ENCODE peak calls at places on chromosomes 12 and 14, in nine cellular contexts. C, F, D, Y, J, Q, N, X and Z are unnamed samples.

GRCh38 chr12:132629330-132629729 is 10.8 kb downstream of the P2RX2 start:
- DNase-seq in D (no peak), X (no peak), Y (no peak), N (no peak), F (no peak), Q (no peak), J (no peak), C (no peak), Z (no peak)

GRCh38 chr12:16553457-16553856 is 52.5 kb downstream of the LMO3 start:
- DNase-seq in Y (no peak), N (no peak), J (no peak), F (no peak), Q (no peak), D (no peak), C (peak), X (no peak), Z (no peak)

GRCh38 chr12:124727244-124727673 is 136.4 kb downstream of the SCARB1 start:
- DNase-seq in F (peak), Q (peak), N (peak), D (peak), J (peak), Y (no peak), C (peak), X (no peak), Z (no peak)

GRCh38 chr12:13242926-13243325 is 46.4 kb downstream of the EMP1 start:
- DNase-seq in F (no peak), Y (no peak), D (no peak), C (no peak), X (no peak), N (no peak), Q (no peak), J (no peak), Z (no peak)

GRCh38 chr14:35418093-35418492 is 13.5 kb upstream of the NFKBIA start:
- DNase-seq in Y (no peak), C (no peak), D (no peak), Q (no peak), J (no peak), F (no peak), X (no peak), N (no peak), Z (no peak)

GRCh38 chr14:104502060-104502459 is 77.5 kb upstream of the C14orf180 start:
- DNase-seq in Q (no peak), D (no peak), F (no peak), Y (no peak), N (no peak), X (no peak), C (no peak), J (no peak), Z (no peak)

GRCh38 chr14:49036236-49036635 is 549.9 kb downstream of the RPS29 start:
- DNase-seq in D (no peak), C (no peak), F (no peak), J (no peak), N (no peak), X (no peak), Y (no peak), Q (no peak), Z (no peak)

GRCh38 chr14:95486875-95487668 is 29.4 kb downstream of the SYNE3 start:
- DNase-seq in Y (no peak), F (no peak), J (no peak), N (no peak), Q (no peak), X (no peak), C (no peak), D (no peak), Z (no peak)

GRCh38 chr12:29299613-29300012 is 81.4 kb downstream of the ERGIC2 start:
- DNase-seq in Q (no peak), F (no peak), N (no peak), C (no peak), X (no peak), D (no peak), J (no peak), Y (no peak), Z (no peak)

GRCh38 chr12:101042211-101042610 is 167.8 kb downstream of the SLC5A8 start:
- DNase-seq in J (peak), D (no peak), N (no peak), F (no peak), Q (no peak), X (no peak), Y (no peak), C (no peak), Z (no peak)

GRCh38 chr14:51185180-51185579 is 54.9 kb upstream of the TMX1 start:
- DNase-seq in Q (no peak), J (no peak), X (no peak), F (no peak), N (no peak), C (no peak), Y (no peak), D (no peak), Z (no peak)

GRCh38 chr14:105927661-105928060 is 401.3 kb downstream of the TMEM121 start:
- DNase-seq in C (no peak), Y (no peak), X (no peak), D (no peak), Q (no peak), J (no peak), F (no peak), N (no peak), Z (no peak)

DNA sequence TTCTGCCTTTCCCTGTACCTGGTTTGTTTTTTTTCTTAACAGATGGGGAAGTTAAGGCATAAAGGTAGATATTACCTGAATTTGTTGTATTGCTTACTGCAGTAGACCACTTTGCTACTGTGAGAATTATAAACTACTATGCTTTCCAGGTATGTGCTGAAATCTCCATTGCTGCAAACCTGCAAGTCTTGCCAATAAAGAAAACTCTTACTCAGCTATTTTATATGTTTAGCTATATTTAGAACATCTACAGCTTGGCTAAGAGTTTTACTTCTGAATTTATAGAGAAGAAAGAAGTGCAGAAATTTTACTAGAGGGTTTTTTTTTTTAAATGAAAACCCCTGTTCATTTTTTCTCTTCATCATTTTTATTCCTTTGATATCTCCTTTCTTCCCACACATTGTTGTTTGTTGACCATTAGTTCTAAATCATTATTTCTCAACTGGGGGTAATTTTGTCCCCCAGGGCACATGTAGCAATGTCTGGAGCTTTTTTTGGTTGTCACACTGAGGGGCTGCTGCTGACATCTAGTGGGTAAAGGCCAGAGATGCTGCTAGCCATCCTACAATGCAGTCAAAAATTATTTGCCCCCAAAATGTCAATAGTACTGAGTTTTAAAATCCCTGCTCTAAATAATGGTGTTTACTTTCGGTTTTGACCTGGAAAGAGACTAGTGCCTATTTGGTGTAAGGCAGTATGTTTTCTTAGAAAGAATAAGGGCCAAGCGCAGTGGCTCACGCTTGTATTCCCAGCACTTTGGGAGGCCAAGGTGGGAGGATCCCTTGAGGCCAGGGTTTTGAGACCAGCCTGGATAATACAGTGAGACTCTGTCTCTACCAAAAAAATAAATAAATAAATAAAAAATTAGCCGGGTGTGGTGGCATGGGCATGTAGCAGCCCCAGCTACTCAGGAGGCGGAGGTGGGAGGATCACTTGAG is 48.6 kb downstream of the PCNX1 start:
- DNase-seq in C (peak), F (no peak), Q (no peak), Y (peak), J (no peak), D (no peak), N (peak), X (peak), Z (no peak)
- H3K4me3 ChIP-seq in C (no peak), F (no peak), Q (no peak), Y (no peak), J (no peak), D (no peak), N (no peak), X (no peak), Z (no peak)

DNA sequence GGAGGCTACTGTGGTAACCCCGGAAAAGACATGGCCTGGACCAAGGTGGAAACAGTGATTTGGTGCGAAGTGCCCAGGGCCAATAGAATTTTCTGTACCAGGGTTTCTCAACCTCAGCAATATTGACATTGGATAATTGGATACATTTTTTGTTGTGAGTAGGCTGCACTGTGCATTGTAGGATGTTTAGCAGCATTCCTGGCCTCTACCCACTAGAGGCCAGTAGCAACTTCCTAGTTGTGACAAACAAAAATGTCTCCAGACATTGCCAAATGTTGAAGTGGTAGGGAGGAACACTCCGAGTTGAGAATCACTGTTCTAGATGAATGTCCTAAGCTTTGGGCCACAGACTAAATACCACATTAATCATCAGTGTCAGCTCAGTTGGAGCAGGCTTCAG is 6.2 kb upstream of the CGRRF1 start:
- DNase-seq in D (no peak), F (no peak), C (peak), Y (peak), Q (no peak), X (peak), N (peak), J (no peak), Z (no peak)
- TF ChIP-seq CTCF in D (no peak), F (no peak), C (peak), Y (peak), Q (no peak), X (peak), N (peak), J (no peak), Z (peak)

GRCh38 chr12:38025916-38026315 is 290.7 kb upstream of the ALG10B start:
- DNase-seq in J (no peak), F (no peak), X (no peak), D (no peak), Y (no peak), Q (no peak), C (no peak), N (no peak), Z (no peak)
- H3K4me3 ChIP-seq in J (no peak), F (no peak), X (no peak), D (no peak), Y (no peak), Q (no peak), C (no peak), N (no peak), Z (no peak)

GRCh38 chr12:67415473-67415872 is 146.3 kb downstream of the CAND1 start:
- DNase-seq in Y (peak), D (no peak), Q (no peak), N (peak), C (peak), F (no peak), X (peak), J (no peak), Z (no peak)
- TF ChIP-seq CTCF in Y (peak), D (peak), Q (no peak), N (peak), C (peak), F (peak), X (peak), J (no peak), Z (peak)

DNA sequence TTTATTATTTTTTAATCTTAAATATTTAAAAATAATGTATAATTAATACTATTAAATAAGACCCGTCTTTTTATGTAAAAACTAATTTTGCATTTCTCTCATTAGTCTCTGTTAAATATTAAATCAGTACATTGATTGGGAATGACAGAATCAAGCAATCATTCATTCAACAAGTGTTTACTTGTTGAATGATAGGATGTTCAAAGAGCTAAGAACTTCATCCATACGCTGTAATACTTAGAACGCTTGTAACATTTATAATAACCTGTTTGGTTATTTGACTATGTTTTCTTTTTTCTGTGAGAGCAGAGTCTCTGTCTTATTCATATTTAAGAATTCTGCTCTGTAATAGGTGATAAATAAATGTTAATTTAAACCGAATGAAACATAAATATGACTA is 2.9 kb upstream of the BATF start:
- DNase-seq in C (no peak), F (no peak), N (no peak), Y (no peak), D (no peak), Q (no peak), J (no peak), X (no peak), Z (no peak)
- H3K4me3 ChIP-seq in C (no peak), F (no peak), N (no peak), Y (no peak), D (no peak), Q (no peak), J (no peak), X (no peak), Z (no peak)